ENCODE peak calls at places on chromosomes 6 and 20, in eight cellular contexts. One of them, this sample, is unnamed.

GRCh38 chr6:54747955-54748354 is 98.6 kb upstream of the FAM83B start:
- DNase-seq in mammary epithelial cell: peak; percentile 52
- DNase-seq in foreskin fibroblast: no peak
- DNase-seq in AG04450: no peak
- DNase-seq in stomach: no peak
- DNase-seq in heart left ventricle: no peak
- DNase-seq in GM06990: no peak
- DNase-seq in fibroblast of lung: no peak
- DNase-seq in this sample: no peak

GRCh38 chr20:42308980-42309524 is 690.9 kb upstream of the CHD6 start:
- DNase-seq in mammary epithelial cell: no peak
- DNase-seq in foreskin fibroblast: no peak
- DNase-seq in AG04450: no peak
- DNase-seq in stomach: no peak
- DNase-seq in heart left ventricle: no peak
- DNase-seq in GM06990: no peak
- DNase-seq in fibroblast of lung: no peak
- DNase-seq in this sample: no peak

GRCh38 chr6:141097471-141097870 is 1035.3 kb upstream of the GJE1 start:
- DNase-seq in mammary epithelial cell: peak; percentile 61
- DNase-seq in foreskin fibroblast: peak; percentile 34
- DNase-seq in AG04450: no peak
- DNase-seq in stomach: no peak
- DNase-seq in heart left ventricle: no peak
- DNase-seq in GM06990: no peak
- DNase-seq in fibroblast of lung: peak; percentile 10
- DNase-seq in this sample: peak; percentile 19

GRCh38 chr6:139066080-139066479 is 37.5 kb downstream of the ABRACL start:
- DNase-seq in mammary epithelial cell: no peak
- DNase-seq in foreskin fibroblast: no peak
- DNase-seq in AG04450: no peak
- DNase-seq in stomach: no peak
- DNase-seq in heart left ventricle: no peak
- DNase-seq in GM06990: no peak
- DNase-seq in fibroblast of lung: no peak
- DNase-seq in this sample: no peak

GRCh38 chr6:137495652-137496391 is 1.6 kb upstream of the OLIG3 start:
- DNase-seq in mammary epithelial cell: no peak
- DNase-seq in foreskin fibroblast: no peak
- DNase-seq in AG04450: no peak
- DNase-seq in stomach: no peak
- DNase-seq in heart left ventricle: no peak
- DNase-seq in GM06990: no peak
- DNase-seq in fibroblast of lung: no peak
- DNase-seq in this sample: no peak

GRCh38 chr6:14763139-14763538 is 482.7 kb upstream of the JARID2 start:
- DNase-seq in mammary epithelial cell: peak; percentile 81
- DNase-seq in foreskin fibroblast: peak; percentile 51
- DNase-seq in AG04450: peak; percentile 24
- DNase-seq in stomach: no peak
- DNase-seq in heart left ventricle: no peak
- DNase-seq in GM06990: no peak
- DNase-seq in fibroblast of lung: peak; percentile 49
- DNase-seq in this sample: peak; percentile 55

GRCh38 chr20:21101453-21102251 is 4.5 kb downstream of the LINC00237 start:
- DNase-seq in mammary epithelial cell: no peak
- DNase-seq in foreskin fibroblast: no peak
- DNase-seq in AG04450: no peak
- DNase-seq in stomach: no peak
- DNase-seq in heart left ventricle: no peak
- DNase-seq in GM06990: peak; percentile 30
- DNase-seq in fibroblast of lung: no peak
- DNase-seq in this sample: no peak

GRCh38 chr20:33925867-33926266 is 67.8 kb upstream of the RALY start:
- DNase-seq in mammary epithelial cell: no peak
- DNase-seq in foreskin fibroblast: no peak
- DNase-seq in AG04450: no peak
- DNase-seq in stomach: no peak
- DNase-seq in heart left ventricle: no peak
- DNase-seq in GM06990: no peak
- DNase-seq in fibroblast of lung: peak; percentile 56
- DNase-seq in this sample: peak; percentile 11

GRCh38 chr6:164108869-164109769 is 694.6 kb downstream of the QKI start:
- DNase-seq in mammary epithelial cell: no peak
- DNase-seq in foreskin fibroblast: no peak
- DNase-seq in AG04450: no peak
- DNase-seq in stomach: no peak
- DNase-seq in heart left ventricle: peak; percentile 91
- DNase-seq in GM06990: no peak
- DNase-seq in fibroblast of lung: peak; percentile 75
- DNase-seq in this sample: peak; percentile 24

GRCh38 chr6:30101939-30102700 is 10.8 kb downstream of the TRIM31 start:
- DNase-seq in mammary epithelial cell: peak; percentile 81
- DNase-seq in foreskin fibroblast: peak; percentile 86
- DNase-seq in AG04450: peak; percentile 43
- DNase-seq in stomach: peak; percentile 90
- DNase-seq in heart left ventricle: peak; percentile 96
- DNase-seq in GM06990: peak; percentile 68
- DNase-seq in fibroblast of lung: peak; percentile 74
- DNase-seq in this sample: peak; percentile 82

GRCh38 chr20:2234788-2235187 is 61.0 kb upstream of the TGM3 start:
- DNase-seq in mammary epithelial cell: no peak
- DNase-seq in foreskin fibroblast: no peak
- DNase-seq in AG04450: no peak
- DNase-seq in stomach: no peak
- DNase-seq in heart left ventricle: no peak
- DNase-seq in GM06990: no peak
- DNase-seq in fibroblast of lung: peak; percentile 27
- DNase-seq in this sample: peak; percentile 6

GRCh38 chr20:63626424-63627128 is at the start of gene GMEB2:
- DNase-seq in mammary epithelial cell: no peak
- DNase-seq in foreskin fibroblast: peak; percentile 57
- DNase-seq in AG04450: no peak
- DNase-seq in stomach: peak; percentile 76
- DNase-seq in heart left ventricle: peak; percentile 90
- DNase-seq in GM06990: peak; percentile 86
- DNase-seq in fibroblast of lung: no peak
- DNase-seq in this sample: peak; percentile 69

GRCh38 chr6:139982652-139983051 is 608.2 kb upstream of the CITED2 start:
- DNase-seq in mammary epithelial cell: no peak
- DNase-seq in foreskin fibroblast: peak; percentile 92
- DNase-seq in AG04450: no peak
- DNase-seq in stomach: no peak
- DNase-seq in heart left ventricle: no peak
- DNase-seq in GM06990: no peak
- DNase-seq in fibroblast of lung: peak; percentile 66
- DNase-seq in this sample: peak; percentile 95

GRCh38 chr20:63025534-63026331 is 19.0 kb upstream of the BHLHE23 start:
- DNase-seq in mammary epithelial cell: peak; percentile 63
- DNase-seq in foreskin fibroblast: peak; percentile 40
- DNase-seq in AG04450: no peak
- DNase-seq in stomach: no peak
- DNase-seq in heart left ventricle: peak; percentile 55
- DNase-seq in GM06990: no peak
- DNase-seq in fibroblast of lung: peak; percentile 11
- DNase-seq in this sample: peak; percentile 59

GRCh38 chr6:32949113-32949512 is 3.8 kb downstream of the HLA-DMA start:
- DNase-seq in mammary epithelial cell: no peak
- DNase-seq in foreskin fibroblast: no peak
- DNase-seq in AG04450: no peak
- DNase-seq in stomach: no peak
- DNase-seq in heart left ventricle: no peak
- DNase-seq in GM06990: no peak
- DNase-seq in fibroblast of lung: no peak
- DNase-seq in this sample: no peak

GRCh38 chr6:32946893-32947292 is 6.0 kb downstream of the HLA-DMA start:
- DNase-seq in mammary epithelial cell: no peak
- DNase-seq in foreskin fibroblast: no peak
- DNase-seq in AG04450: no peak
- DNase-seq in stomach: no peak
- DNase-seq in heart left ventricle: no peak
- DNase-seq in GM06990: no peak
- DNase-seq in fibroblast of lung: no peak
- DNase-seq in this sample: no peak

GRCh38 chr6:32945953-32946352 is 5.1 kb upstream of the HLA-DMB start:
- DNase-seq in mammary epithelial cell: no peak
- DNase-seq in foreskin fibroblast: no peak
- DNase-seq in AG04450: no peak
- DNase-seq in stomach: no peak
- DNase-seq in heart left ventricle: no peak
- DNase-seq in GM06990: no peak
- DNase-seq in fibroblast of lung: no peak
- DNase-seq in this sample: no peak

GRCh38 chr6:32950010-32950409 is 2.9 kb downstream of the HLA-DMA start:
- DNase-seq in mammary epithelial cell: no peak
- DNase-seq in foreskin fibroblast: no peak
- DNase-seq in AG04450: no peak
- DNase-seq in stomach: no peak
- DNase-seq in heart left ventricle: no peak
- DNase-seq in GM06990: no peak
- DNase-seq in fibroblast of lung: no peak
- DNase-seq in this sample: no peak

GRCh38 chr6:32947552-32948465 is 5.1 kb downstream of the HLA-DMA start:
- DNase-seq in mammary epithelial cell: peak; percentile 51
- DNase-seq in foreskin fibroblast: no peak
- DNase-seq in AG04450: no peak
- DNase-seq in stomach: no peak
- DNase-seq in heart left ventricle: no peak
- DNase-seq in GM06990: no peak
- DNase-seq in fibroblast of lung: peak; percentile 12
- DNase-seq in this sample: peak; percentile 65
- H3K4me3 ChIP-seq in mammary epithelial cell: no peak overlapping the region
- H3K4me3 ChIP-seq in foreskin fibroblast: no peak overlapping the region
- H3K4me3 ChIP-seq in AG04450: no peak overlapping the region
- H3K4me3 ChIP-seq in stomach: no peak overlapping the region
- H3K4me3 ChIP-seq in heart left ventricle: no peak overlapping the region
- H3K4me3 ChIP-seq in GM06990: peak overlapping the region; percentile 8
- H3K4me3 ChIP-seq in fibroblast of lung: no peak overlapping the region
- H3K4me3 ChIP-seq in this sample: no peak overlapping the region

GRCh38 chr20:59992531-59992930 is 34.3 kb downstream of the CDH26 start:
- DNase-seq in mammary epithelial cell: no peak
- DNase-seq in foreskin fibroblast: no peak
- DNase-seq in AG04450: no peak
- DNase-seq in stomach: no peak
- DNase-seq in heart left ventricle: no peak
- DNase-seq in GM06990: no peak
- DNase-seq in fibroblast of lung: no peak
- DNase-seq in this sample: no peak
- TF ChIP-seq CTCF in mammary epithelial cell: no peak
- TF ChIP-seq CTCF in foreskin fibroblast: peak; percentile 36
- TF ChIP-seq CTCF in AG04450: peak; percentile 44
- TF ChIP-seq CTCF in stomach: no peak
- TF ChIP-seq CTCF in heart left ventricle: no peak
- TF ChIP-seq CTCF in GM06990: peak; percentile 9
- TF ChIP-seq CTCF in fibroblast of lung: no peak
- TF ChIP-seq CTCF in this sample: no peak

GRCh38 chr20:9070304-9070703 is 1.4 kb downstream of the PLCB4 start:
- DNase-seq in mammary epithelial cell: no peak
- DNase-seq in foreskin fibroblast: no peak
- DNase-seq in AG04450: no peak
- DNase-seq in stomach: no peak
- DNase-seq in heart left ventricle: no peak
- DNase-seq in GM06990: no peak
- DNase-seq in fibroblast of lung: no peak
- DNase-seq in this sample: no peak
- H3K4me3 ChIP-seq in mammary epithelial cell: no peak overlapping the region
- H3K4me3 ChIP-seq in foreskin fibroblast: no peak overlapping the region
- H3K4me3 ChIP-seq in AG04450: no peak overlapping the region
- H3K4me3 ChIP-seq in stomach: no peak overlapping the region
- H3K4me3 ChIP-seq in heart left ventricle: peak overlapping the region; percentile 93
- H3K4me3 ChIP-seq in GM06990: no peak overlapping the region
- H3K4me3 ChIP-seq in fibroblast of lung: no peak overlapping the region
- H3K4me3 ChIP-seq in this sample: no peak overlapping the region

GRCh38 chr20:22386300-22386623 is 198.1 kb downstream of the FOXA2 start:
- DNase-seq in mammary epithelial cell: no peak
- DNase-seq in foreskin fibroblast: no peak
- DNase-seq in AG04450: no peak
- DNase-seq in stomach: no peak
- DNase-seq in heart left ventricle: no peak
- DNase-seq in GM06990: no peak
- DNase-seq in fibroblast of lung: no peak
- DNase-seq in this sample: no peak
- TF ChIP-seq CTCF in mammary epithelial cell: no peak
- TF ChIP-seq CTCF in foreskin fibroblast: no peak
- TF ChIP-seq CTCF in AG04450: no peak
- TF ChIP-seq CTCF in stomach: no peak
- TF ChIP-seq CTCF in heart left ventricle: no peak
- TF ChIP-seq CTCF in GM06990: no peak
- TF ChIP-seq CTCF in fibroblast of lung: no peak
- TF ChIP-seq CTCF in this sample: no peak